ENCODE peak calls at places on chromosome 2, in ten cellular contexts. One of them, this sample, is unnamed.

GRCh38 chr2:155223781-155224406 is 525.4 kb downstream of the KCNJ3 start:
- DNase-seq in WTC11: no peak
- DNase-seq in cardiac fibroblast: peak
- DNase-seq in neural progenitor cell: peak
- DNase-seq in foreskin fibroblast: no peak
- DNase-seq in astrocyte of the spinal cord: peak
- DNase-seq in uterus: no peak
- DNase-seq in brain microvascular endothelial cell: no peak
- DNase-seq in kidney epithelial cell: no peak
- DNase-seq in mammary epithelial cell: peak
- DNase-seq in this sample: no peak

GRCh38 chr2:7765236-7765635 is 848.0 kb downstream of the RNF144A start:
- DNase-seq in WTC11: no peak
- DNase-seq in cardiac fibroblast: no peak
- DNase-seq in neural progenitor cell: no peak
- DNase-seq in foreskin fibroblast: no peak
- DNase-seq in astrocyte of the spinal cord: no peak
- DNase-seq in uterus: no peak
- DNase-seq in brain microvascular endothelial cell: no peak
- DNase-seq in kidney epithelial cell: no peak
- DNase-seq in mammary epithelial cell: peak
- DNase-seq in this sample: no peak

GRCh38 chr2:106053116-106053515 is 141.0 kb downstream of the UXS1 start:
- DNase-seq in WTC11: no peak
- DNase-seq in cardiac fibroblast: peak
- DNase-seq in neural progenitor cell: no peak
- DNase-seq in foreskin fibroblast: peak
- DNase-seq in astrocyte of the spinal cord: peak
- DNase-seq in uterus: no peak
- DNase-seq in brain microvascular endothelial cell: peak
- DNase-seq in kidney epithelial cell: peak
- DNase-seq in mammary epithelial cell: peak
- DNase-seq in this sample: no peak

GRCh38 chr2:7619203-7619602 is 702.0 kb downstream of the RNF144A start:
- DNase-seq in WTC11: no peak
- DNase-seq in cardiac fibroblast: no peak
- DNase-seq in neural progenitor cell: no peak
- DNase-seq in foreskin fibroblast: no peak
- DNase-seq in astrocyte of the spinal cord: no peak
- DNase-seq in uterus: no peak
- DNase-seq in brain microvascular endothelial cell: no peak
- DNase-seq in kidney epithelial cell: no peak
- DNase-seq in mammary epithelial cell: no peak
- DNase-seq in this sample: no peak

GRCh38 chr2:239311132-239312040 is 89.4 kb downstream of the HDAC4 start:
- DNase-seq in WTC11: no peak
- DNase-seq in cardiac fibroblast: no peak
- DNase-seq in neural progenitor cell: no peak
- DNase-seq in foreskin fibroblast: peak
- DNase-seq in astrocyte of the spinal cord: no peak
- DNase-seq in uterus: peak
- DNase-seq in brain microvascular endothelial cell: no peak
- DNase-seq in kidney epithelial cell: no peak
- DNase-seq in mammary epithelial cell: no peak
- DNase-seq in this sample: peak

GRCh38 chr2:197246405-197246804 is 64.2 kb downstream of the ANKRD44 start:
- DNase-seq in WTC11: no peak
- DNase-seq in cardiac fibroblast: no peak
- DNase-seq in neural progenitor cell: no peak
- DNase-seq in foreskin fibroblast: no peak
- DNase-seq in astrocyte of the spinal cord: no peak
- DNase-seq in uterus: no peak
- DNase-seq in brain microvascular endothelial cell: no peak
- DNase-seq in kidney epithelial cell: no peak
- DNase-seq in mammary epithelial cell: no peak
- DNase-seq in this sample: no peak

GRCh38 chr2:172710584-172711024 is 25.0 kb upstream of the RAPGEF4 start:
- DNase-seq in WTC11: peak
- DNase-seq in cardiac fibroblast: peak
- DNase-seq in neural progenitor cell: peak
- DNase-seq in foreskin fibroblast: peak
- DNase-seq in astrocyte of the spinal cord: peak
- DNase-seq in uterus: peak
- DNase-seq in brain microvascular endothelial cell: peak
- DNase-seq in kidney epithelial cell: peak
- DNase-seq in mammary epithelial cell: peak
- DNase-seq in this sample: no peak

GRCh38 chr2:101614127-101614759 is 83.3 kb upstream of the MAP4K4 start:
- DNase-seq in WTC11: no peak
- DNase-seq in cardiac fibroblast: no peak
- DNase-seq in neural progenitor cell: no peak
- DNase-seq in foreskin fibroblast: no peak
- DNase-seq in astrocyte of the spinal cord: no peak
- DNase-seq in uterus: no peak
- DNase-seq in brain microvascular endothelial cell: no peak
- DNase-seq in kidney epithelial cell: no peak
- DNase-seq in mammary epithelial cell: no peak
- DNase-seq in this sample: no peak

GRCh38 chr2:9136997-9137819 is 69.4 kb upstream of the ASAP2 start:
- DNase-seq in WTC11: no peak
- DNase-seq in cardiac fibroblast: no peak
- DNase-seq in neural progenitor cell: no peak
- DNase-seq in foreskin fibroblast: no peak
- DNase-seq in astrocyte of the spinal cord: no peak
- DNase-seq in uterus: no peak
- DNase-seq in brain microvascular endothelial cell: no peak
- DNase-seq in kidney epithelial cell: no peak
- DNase-seq in mammary epithelial cell: no peak
- DNase-seq in this sample: no peak

GRCh38 chr2:224023188-224023587 is 15.9 kb downstream of the SERPINE2 start:
- DNase-seq in WTC11: no peak
- DNase-seq in cardiac fibroblast: peak
- DNase-seq in neural progenitor cell: no peak
- DNase-seq in foreskin fibroblast: peak
- DNase-seq in astrocyte of the spinal cord: peak
- DNase-seq in uterus: no peak
- DNase-seq in brain microvascular endothelial cell: peak
- DNase-seq in kidney epithelial cell: peak
- DNase-seq in mammary epithelial cell: peak
- DNase-seq in this sample: no peak

GRCh38 chr2:40256649-40257048 is 195.2 kb downstream of the SLC8A1 start:
- DNase-seq in WTC11: peak
- DNase-seq in cardiac fibroblast: peak
- DNase-seq in neural progenitor cell: peak
- DNase-seq in foreskin fibroblast: no peak
- DNase-seq in astrocyte of the spinal cord: no peak
- DNase-seq in uterus: no peak
- DNase-seq in brain microvascular endothelial cell: no peak
- DNase-seq in kidney epithelial cell: no peak
- DNase-seq in mammary epithelial cell: peak
- DNase-seq in this sample: no peak

GRCh38 chr2:132668986-132669853 is 785 bp downstream of the LYPD1 start:
- DNase-seq in WTC11: peak
- DNase-seq in cardiac fibroblast: no peak
- DNase-seq in neural progenitor cell: peak
- DNase-seq in foreskin fibroblast: no peak
- DNase-seq in astrocyte of the spinal cord: peak
- DNase-seq in uterus: no peak
- DNase-seq in brain microvascular endothelial cell: no peak
- DNase-seq in kidney epithelial cell: no peak
- DNase-seq in mammary epithelial cell: peak
- DNase-seq in this sample: no peak
- TF ChIP-seq CTCF in WTC11: no peak
- TF ChIP-seq CTCF in cardiac fibroblast: no peak
- TF ChIP-seq CTCF in neural progenitor cell: peak
- TF ChIP-seq CTCF in foreskin fibroblast: no peak
- TF ChIP-seq CTCF in astrocyte of the spinal cord: no peak
- TF ChIP-seq CTCF in uterus: no peak
- TF ChIP-seq CTCF in brain microvascular endothelial cell: peak
- TF ChIP-seq CTCF in kidney epithelial cell: peak
- TF ChIP-seq CTCF in mammary epithelial cell: no peak
- TF ChIP-seq CTCF in this sample: no peak

DNA sequence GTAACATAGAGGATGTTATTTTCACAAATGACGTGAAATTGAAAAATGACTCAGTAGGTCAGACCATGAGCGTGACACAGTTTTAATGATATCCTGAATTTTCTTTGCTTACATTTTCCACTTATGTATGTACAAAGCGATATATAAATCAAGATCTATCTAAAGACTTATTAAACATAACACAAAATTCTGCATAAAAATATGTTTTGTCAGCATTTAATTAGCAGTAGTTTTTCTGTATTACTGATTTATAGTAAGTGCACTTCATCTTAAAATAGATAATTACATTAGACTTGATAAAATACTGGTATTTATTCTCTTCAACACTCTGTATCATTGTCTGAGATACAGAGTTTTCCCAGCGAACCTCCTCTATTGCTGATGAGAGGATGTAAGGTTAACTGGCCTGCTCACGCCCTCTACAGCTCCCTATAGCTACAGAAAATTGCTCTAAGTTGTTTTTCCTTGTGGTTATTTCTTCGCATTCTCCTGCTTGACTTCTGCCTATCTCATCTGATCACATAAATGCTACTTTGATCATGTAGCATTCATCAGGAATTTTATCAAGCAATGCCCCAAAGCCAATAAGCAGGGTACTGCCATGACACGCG is 548.8 kb upstream of the REG3G start:
- DNase-seq in WTC11: no peak
- DNase-seq in cardiac fibroblast: no peak
- DNase-seq in neural progenitor cell: no peak
- DNase-seq in foreskin fibroblast: no peak
- DNase-seq in astrocyte of the spinal cord: no peak
- DNase-seq in uterus: no peak
- DNase-seq in brain microvascular endothelial cell: no peak
- DNase-seq in kidney epithelial cell: no peak
- DNase-seq in mammary epithelial cell: no peak
- DNase-seq in this sample: no peak
- TF ChIP-seq CTCF in WTC11: no peak
- TF ChIP-seq CTCF in cardiac fibroblast: no peak
- TF ChIP-seq CTCF in neural progenitor cell: no peak
- TF ChIP-seq CTCF in foreskin fibroblast: no peak
- TF ChIP-seq CTCF in astrocyte of the spinal cord: no peak
- TF ChIP-seq CTCF in uterus: no peak
- TF ChIP-seq CTCF in brain microvascular endothelial cell: no peak
- TF ChIP-seq CTCF in kidney epithelial cell: no peak
- TF ChIP-seq CTCF in mammary epithelial cell: no peak
- TF ChIP-seq CTCF in this sample: no peak

GRCh38 chr2:125479143-125479636 is 1176.8 kb upstream of the GYPC start:
- DNase-seq in WTC11: no peak
- DNase-seq in cardiac fibroblast: no peak
- DNase-seq in neural progenitor cell: no peak
- DNase-seq in foreskin fibroblast: no peak
- DNase-seq in astrocyte of the spinal cord: no peak
- DNase-seq in uterus: no peak
- DNase-seq in brain microvascular endothelial cell: no peak
- DNase-seq in kidney epithelial cell: no peak
- DNase-seq in mammary epithelial cell: no peak
- DNase-seq in this sample: no peak
- TF ChIP-seq CTCF in WTC11: no peak
- TF ChIP-seq CTCF in cardiac fibroblast: no peak
- TF ChIP-seq CTCF in neural progenitor cell: no peak
- TF ChIP-seq CTCF in foreskin fibroblast: no peak
- TF ChIP-seq CTCF in astrocyte of the spinal cord: no peak
- TF ChIP-seq CTCF in uterus: no peak
- TF ChIP-seq CTCF in brain microvascular endothelial cell: no peak
- TF ChIP-seq CTCF in kidney epithelial cell: no peak
- TF ChIP-seq CTCF in mammary epithelial cell: no peak
- TF ChIP-seq CTCF in this sample: no peak

GRCh38 chr2:31067259-31067658 is 71.0 kb downstream of the GALNT14 start:
- DNase-seq in WTC11: peak
- DNase-seq in cardiac fibroblast: peak
- DNase-seq in neural progenitor cell: no peak
- DNase-seq in foreskin fibroblast: no peak
- DNase-seq in astrocyte of the spinal cord: no peak
- DNase-seq in uterus: no peak
- DNase-seq in brain microvascular endothelial cell: no peak
- DNase-seq in kidney epithelial cell: no peak
- DNase-seq in mammary epithelial cell: no peak
- DNase-seq in this sample: no peak
- TF ChIP-seq CTCF in WTC11: no peak
- TF ChIP-seq CTCF in cardiac fibroblast: no peak
- TF ChIP-seq CTCF in neural progenitor cell: peak
- TF ChIP-seq CTCF in foreskin fibroblast: peak
- TF ChIP-seq CTCF in astrocyte of the spinal cord: no peak
- TF ChIP-seq CTCF in uterus: no peak
- TF ChIP-seq CTCF in brain microvascular endothelial cell: peak
- TF ChIP-seq CTCF in kidney epithelial cell: no peak
- TF ChIP-seq CTCF in mammary epithelial cell: no peak
- TF ChIP-seq CTCF in this sample: no peak

DNA sequence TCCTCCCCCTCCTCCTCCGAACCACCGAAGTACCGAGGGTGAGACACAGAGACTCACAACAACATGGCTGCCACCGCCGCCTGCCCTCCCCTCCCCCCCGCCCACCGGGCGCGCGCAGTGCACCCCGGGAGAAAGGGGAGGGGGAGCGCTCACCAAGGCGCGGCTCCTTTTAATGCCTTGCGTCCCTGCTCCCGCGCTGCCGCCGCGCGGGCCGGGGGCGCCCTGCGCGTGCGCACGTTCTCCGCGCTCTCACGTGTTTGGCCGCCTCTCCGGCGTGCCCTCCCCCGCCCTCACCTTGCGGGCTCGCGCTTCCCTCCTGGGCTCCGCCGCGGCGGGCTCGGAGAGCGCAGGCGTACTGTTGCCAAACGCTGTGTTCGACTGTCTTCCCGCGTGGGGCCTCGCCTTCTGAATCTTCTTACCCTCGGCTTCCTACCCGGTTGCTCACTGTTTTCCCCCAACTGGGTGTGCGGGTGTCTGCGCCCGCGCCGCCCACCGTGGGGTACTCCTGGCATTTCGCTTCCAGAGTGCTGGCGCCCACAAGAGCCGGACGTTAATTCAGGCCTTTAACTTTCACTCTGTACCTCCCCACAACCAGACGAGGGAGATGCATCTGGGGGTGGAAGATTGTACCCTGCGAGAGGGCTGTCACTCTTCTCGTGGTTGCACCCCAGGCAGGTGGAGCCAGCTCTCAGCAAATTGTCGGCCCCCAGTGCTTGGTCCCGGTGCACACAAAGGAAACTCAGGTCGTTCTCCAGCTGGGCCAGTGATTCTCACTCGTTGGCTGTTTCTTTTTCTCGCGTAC is at the start of gene PUM2:
- DNase-seq in WTC11: peak
- DNase-seq in cardiac fibroblast: peak
- DNase-seq in neural progenitor cell: peak
- DNase-seq in foreskin fibroblast: peak
- DNase-seq in astrocyte of the spinal cord: peak
- DNase-seq in uterus: peak
- DNase-seq in brain microvascular endothelial cell: peak
- DNase-seq in kidney epithelial cell: peak
- DNase-seq in mammary epithelial cell: peak
- DNase-seq in this sample: peak
- TF ChIP-seq CTCF in WTC11: no peak
- TF ChIP-seq CTCF in cardiac fibroblast: no peak
- TF ChIP-seq CTCF in neural progenitor cell: no peak
- TF ChIP-seq CTCF in foreskin fibroblast: no peak
- TF ChIP-seq CTCF in astrocyte of the spinal cord: no peak
- TF ChIP-seq CTCF in uterus: peak
- TF ChIP-seq CTCF in brain microvascular endothelial cell: no peak
- TF ChIP-seq CTCF in kidney epithelial cell: no peak
- TF ChIP-seq CTCF in mammary epithelial cell: no peak
- TF ChIP-seq CTCF in this sample: no peak

GRCh38 chr2:168247341-168248305 is at the start of gene STK39:
- DNase-seq in WTC11: peak
- DNase-seq in cardiac fibroblast: peak
- DNase-seq in neural progenitor cell: peak
- DNase-seq in foreskin fibroblast: peak
- DNase-seq in astrocyte of the spinal cord: peak
- DNase-seq in uterus: peak
- DNase-seq in brain microvascular endothelial cell: peak
- DNase-seq in kidney epithelial cell: no peak
- DNase-seq in mammary epithelial cell: peak
- DNase-seq in this sample: peak
- TF ChIP-seq CTCF in WTC11: no peak
- TF ChIP-seq CTCF in cardiac fibroblast: no peak
- TF ChIP-seq CTCF in neural progenitor cell: peak
- TF ChIP-seq CTCF in foreskin fibroblast: no peak
- TF ChIP-seq CTCF in astrocyte of the spinal cord: no peak
- TF ChIP-seq CTCF in uterus: no peak
- TF ChIP-seq CTCF in brain microvascular endothelial cell: peak
- TF ChIP-seq CTCF in kidney epithelial cell: peak
- TF ChIP-seq CTCF in mammary epithelial cell: no peak
- TF ChIP-seq CTCF in this sample: no peak